ENCODE peak calls at places on chromosomes 7 and 10, in four cellular contexts. I is endothelial cell of umbilical vein, D is cardiac muscle cell, U is fibroblast of mammary gland. P is an unnamed sample.

GRCh38 chr7:112052507-112052906 is 153.7 kb downstream of the DOCK4 start:
- DNase-seq in I (no peak), D (no peak), U (no peak), P (no peak)

GRCh38 chr10:49655099-49655498 is 24.4 kb upstream of the C10orf53 start:
- DNase-seq in I (no peak), D (no peak), U (no peak), P (no peak)

GRCh38 chr10:133110609-133111275 is 23.0 kb downstream of the ADGRA1 start:
- DNase-seq in I (peak), D (no peak), U (no peak), P (no peak)

GRCh38 chr10:5583525-5584175 is 58.9 kb downstream of the CALML3 start:
- DNase-seq in I (no peak), D (peak), U (no peak), P (peak)

GRCh38 chr7:139771001-139771956 is 6.5 kb downstream of the HIPK2 start:
- DNase-seq in I (no peak), D (no peak), U (peak), P (peak)

GRCh38 chr10:118698421-118698820 is 56.3 kb downstream of the CACUL1 start:
- DNase-seq in I (peak), D (no peak), U (peak), P (peak)

GRCh38 chr7:141161959-141162547 is 88.2 kb downstream of the TMEM178B start:
- DNase-seq in I (no peak), D (no peak), U (no peak), P (no peak)

GRCh38 chr10:103241262-103242011 is 4.2 kb upstream of the RPEL1 start:
- DNase-seq in I (peak), D (peak), U (peak), P (peak)

GRCh38 chr7:5831196-5831595 is 49.4 kb upstream of the OCM start:
- DNase-seq in I (no peak), D (no peak), U (peak), P (peak)

GRCh38 chr7:102009628-102010027 is 192.2 kb downstream of the CUX1 start:
- DNase-seq in I (no peak), D (no peak), U (no peak), P (peak)

GRCh38 chr10:1557081-1557480 is 180.2 kb downstream of the ADARB2 start:
- DNase-seq in I (no peak), D (no peak), U (no peak), P (no peak)

GRCh38 chr7:139731802-139732470 is 45.9 kb downstream of the HIPK2 start:
- DNase-seq in I (peak), D (no peak), U (peak), P (peak)

GRCh38 chr10:62153191-62153590 is 115.5 kb downstream of the RTKN2 start:
- DNase-seq in I (no peak), D (no peak), U (peak), P (peak)

GRCh38 chr10:110918633-110919348 is at the start of gene BBIP1:
- DNase-seq in I (peak), D (no peak), U (peak), P (peak)

GRCh38 chr10:6957851-6958250 is 377.8 kb upstream of the PRKCQ start:
- DNase-seq in I (no peak), D (no peak), U (no peak), P (no peak)

DNA sequence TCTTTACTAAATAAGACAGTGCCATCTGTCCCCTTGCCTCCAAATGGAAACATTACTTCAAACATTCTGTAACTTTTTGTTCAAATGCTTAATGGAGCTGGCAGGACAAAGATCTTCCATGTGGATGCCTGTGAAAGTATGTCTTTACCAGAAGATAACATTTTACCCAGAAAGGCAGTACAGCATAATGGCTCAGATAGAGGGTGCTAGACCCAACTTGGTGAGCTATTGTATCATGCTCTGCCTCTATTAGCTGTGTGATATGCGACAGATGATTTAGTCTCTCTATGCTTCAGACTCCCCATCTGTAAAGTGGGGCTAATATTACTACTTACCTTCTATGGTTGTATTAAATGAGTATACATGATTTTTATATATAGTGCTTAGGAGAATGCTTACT is 8.8 kb upstream of the SMKR1 start:
- DNase-seq in I (no peak), D (no peak), U (peak), P (peak)
- TF ChIP-seq CTCF in I (no peak), D (peak), U (peak), P (peak)

GRCh38 chr7:4416436-4417092 is 265.5 kb upstream of the FOXK1 start:
- DNase-seq in I (no peak), D (no peak), U (no peak), P (peak)
- H3K4me3 ChIP-seq in I (no peak), D (no peak), U (no peak), P (no peak)

GRCh38 chr7:108569381-108570145 is at the start of the genes DNAJB9 and THAP5:
- DNase-seq in I (peak), D (peak), U (peak), P (peak)
- TF ChIP-seq CTCF in I (no peak), D (no peak), U (no peak), P (no peak)

GRCh38 chr10:100481462-100482081 is 18.8 kb downstream of the WNT8B start:
- DNase-seq in I (peak), D (peak), U (peak), P (peak)

GRCh38 chr10:100485336-100485735 is 22.5 kb downstream of the WNT8B start:
- DNase-seq in I (peak), D (no peak), U (no peak), P (no peak)

GRCh38 chr10:100483876-100484666 is 21.3 kb downstream of the WNT8B start:
- DNase-seq in I (no peak), D (no peak), U (no peak), P (no peak)

GRCh38 chr10:100482181-100482833 is 19.5 kb downstream of the WNT8B start:
- DNase-seq in I (peak), D (peak), U (peak), P (peak)

DNA sequence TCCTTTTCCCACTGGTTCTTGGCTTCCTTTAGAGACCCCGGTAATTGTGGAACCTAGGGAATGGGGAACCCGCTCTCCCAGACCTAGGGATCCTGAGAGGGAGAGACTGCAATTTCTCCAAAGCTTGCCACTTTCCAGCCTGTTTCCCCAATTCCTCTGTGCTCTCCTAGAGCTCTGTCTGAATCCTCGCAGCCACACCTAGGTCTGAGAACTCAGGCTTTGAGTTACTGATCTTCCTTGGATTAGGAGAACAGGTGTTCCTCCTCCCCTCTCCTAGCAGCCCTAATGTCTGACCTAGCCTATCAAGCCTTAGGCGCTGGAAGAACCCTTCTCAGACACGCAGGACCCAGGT is 20.0 kb downstream of the WNT8B start:
- DNase-seq in I (no peak), D (peak), U (no peak), P (no peak)
- H3K4me3 ChIP-seq in I (no peak), D (peak), U (no peak), P (no peak)

GRCh38 chr7:155925682-155926081 is 113.4 kb upstream of the SHH start:
- DNase-seq in I (no peak), D (no peak), U (no peak), P (no peak)
- TF ChIP-seq CTCF in I (no peak), D (no peak), U (no peak), P (no peak)

GRCh38 chr7:24477376-24477775 is 95.9 kb upstream of the PALS2 start:
- DNase-seq in I (no peak), D (no peak), U (no peak), P (no peak)
- H3K4me3 ChIP-seq in I (no peak), D (no peak), U (no peak), P (no peak)

DNA sequence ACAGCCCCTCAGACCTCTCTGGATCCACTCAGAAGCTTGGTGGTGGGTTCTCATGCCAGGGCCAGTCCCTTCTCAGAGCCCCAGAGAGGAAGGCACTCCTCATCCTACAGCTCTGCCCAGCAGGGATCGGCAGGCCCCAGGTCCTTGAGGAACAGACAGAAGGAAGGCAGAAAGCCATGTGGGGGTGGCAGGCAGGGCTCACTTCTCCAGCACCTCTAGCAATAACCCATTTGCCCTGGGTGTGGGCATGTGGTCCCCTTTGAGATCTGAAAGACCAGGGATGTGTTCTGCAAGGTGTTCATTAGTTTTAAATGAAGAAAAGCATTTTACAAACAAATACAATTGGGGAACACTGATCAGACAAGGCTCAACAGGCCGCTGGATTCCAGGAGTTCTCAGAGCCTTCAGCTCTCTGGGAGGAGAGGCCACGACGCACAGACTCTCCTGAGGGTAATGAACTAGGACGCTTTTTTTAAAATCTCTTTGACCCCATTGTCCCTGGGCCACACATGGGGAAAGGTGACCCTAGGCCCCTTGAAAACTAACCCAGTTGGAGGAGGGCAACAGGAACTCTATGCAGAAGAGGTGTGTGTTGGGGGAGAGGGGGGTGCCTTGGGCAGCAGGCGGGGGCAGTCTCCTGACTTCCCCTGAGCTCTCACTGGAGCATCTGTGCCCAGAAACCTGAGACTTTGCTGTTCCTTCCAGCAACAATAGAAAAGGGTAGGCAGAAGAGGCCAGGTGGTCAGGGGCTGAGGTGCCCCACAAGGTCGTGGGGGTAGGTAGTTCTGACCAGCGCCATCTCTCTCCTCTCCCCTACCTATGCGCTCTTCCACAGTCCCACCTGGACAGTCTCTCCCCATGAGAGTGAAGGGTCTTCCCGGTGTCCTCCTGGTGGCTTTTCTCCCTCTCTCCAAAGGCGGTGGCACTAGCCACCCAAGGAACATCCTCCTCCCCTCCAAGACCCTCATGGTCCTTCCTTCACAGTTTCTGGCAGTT is 40.8 kb downstream of the LDB3 start:
- DNase-seq in I (no peak), D (no peak), U (no peak), P (no peak)
- TF ChIP-seq CTCF in I (no peak), D (no peak), U (no peak), P (no peak)

GRCh38 chr10:14798631-14799030 is 23.9 kb upstream of the FAM107B start:
- DNase-seq in I (peak), D (no peak), U (no peak), P (no peak)
- H3K4me3 ChIP-seq in I (no peak), D (no peak), U (no peak), P (no peak)